ENCODE peak calls at places on chromosome 10, in seven cellular contexts. M is astrocyte of the spinal cord, W is psoas muscle, C is left ventricle myocardium inferior, I is colonic mucosa, N is OCI-LY7, V is lower lobe of right lung. A is an unnamed sample.

GRCh38 chr10:99345350-99345749 is 16.2 kb downstream of the CNNM1 start:
- DNase-seq in M (peak), W (no peak), C (no peak), I (no peak), N (no peak), V (no peak), A (no peak)

GRCh38 chr10:32205666-32206065 is 141.3 kb downstream of the EPC1 start:
- DNase-seq in M (peak), W (no peak), C (no peak), I (no peak), N (no peak), V (no peak), A (no peak)

GRCh38 chr10:63525021-63525420 is 3.8 kb downstream of the REEP3 start:
- DNase-seq in M (no peak), W (no peak), C (no peak), I (no peak), N (no peak), V (no peak), A (no peak)

GRCh38 chr10:101305241-101306230 is 48.4 kb upstream of the BTRC start:
- DNase-seq in M (no peak), W (no peak), C (no peak), I (no peak), N (no peak), V (no peak), A (no peak)

GRCh38 chr10:77500754-77501151 is 136.9 kb downstream of the KCNMA1 start:
- DNase-seq in M (peak), W (no peak), C (no peak), I (no peak), N (no peak), V (no peak), A (no peak)

GRCh38 chr10:3095373-3096139 is 28.2 kb downstream of the PFKP start:
- DNase-seq in M (peak), W (no peak), C (no peak), I (peak), N (no peak), V (no peak), A (no peak)

GRCh38 chr10:77195101-77195500 is 442.5 kb downstream of the KCNMA1 start:
- DNase-seq in M (peak), W (no peak), C (no peak), I (no peak), N (no peak), V (no peak), A (no peak)

GRCh38 chr10:102669206-102670064 is 25.2 kb downstream of the TRIM8 start:
- DNase-seq in M (no peak), W (peak), C (peak), I (no peak), N (peak), V (peak), A (no peak)

GRCh38 chr10:22617516-22617915 is 96.9 kb downstream of the PIP4K2A start:
- DNase-seq in M (no peak), W (no peak), C (no peak), I (no peak), N (peak), V (no peak), A (no peak)

GRCh38 chr10:84590794-84591193 is 262.4 kb downstream of the CCSER2 start:
- DNase-seq in M (no peak), W (no peak), C (peak), I (no peak), N (no peak), V (no peak), A (no peak)

GRCh38 chr10:122850705-122851640 is 5.3 kb upstream of the CUZD1 start:
- DNase-seq in M (peak), W (no peak), C (no peak), I (no peak), N (no peak), V (no peak), A (no peak)

GRCh38 chr10:77478248-77478963 is 159.2 kb downstream of the KCNMA1 start:
- DNase-seq in M (peak), W (no peak), C (no peak), I (no peak), N (no peak), V (no peak), A (no peak)

GRCh38 chr10:85558533-85558932 is 808.1 kb downstream of the GRID1 start:
- DNase-seq in M (no peak), W (no peak), C (no peak), I (no peak), N (no peak), V (no peak), A (no peak)

GRCh38 chr10:31906039-31906438 is 22.6 kb downstream of the ARHGAP12 start:
- DNase-seq in M (no peak), W (no peak), C (no peak), I (no peak), N (no peak), V (no peak), A (no peak)

GRCh38 chr10:110989016-110989415 is 69.6 kb downstream of the SHOC2 start:
- DNase-seq in M (peak), W (no peak), C (no peak), I (no peak), N (no peak), V (no peak), A (no peak)

GRCh38 chr10:26378763-26379361 is 59.3 kb upstream of the APBB1IP start:
- DNase-seq in M (no peak), W (no peak), C (no peak), I (no peak), N (no peak), V (no peak), A (no peak)

GRCh38 chr10:119633538-119634218 is 17.5 kb upstream of the BAG3 start:
- DNase-seq in M (no peak), W (no peak), C (no peak), I (no peak), N (no peak), V (no peak), A (no peak)

GRCh38 chr10:102009801-102010425 is 46.1 kb downstream of the ARMH3 start:
- DNase-seq in M (peak), W (no peak), C (no peak), I (peak), N (peak), V (no peak), A (peak)

GRCh38 chr10:69791812-69792211 is 9.9 kb upstream of the COL13A1 start:
- DNase-seq in M (no peak), W (no peak), C (no peak), I (no peak), N (no peak), V (no peak), A (no peak)

GRCh38 chr10:69787681-69788080 is 14.0 kb upstream of the COL13A1 start:
- DNase-seq in M (no peak), W (peak), C (no peak), I (no peak), N (no peak), V (no peak), A (no peak)

GRCh38 chr10:69792361-69792760 is 9.3 kb upstream of the COL13A1 start:
- DNase-seq in M (no peak), W (no peak), C (no peak), I (no peak), N (no peak), V (no peak), A (no peak)

GRCh38 chr10:69786791-69787190 is 14.9 kb upstream of the COL13A1 start:
- DNase-seq in M (peak), W (no peak), C (no peak), I (no peak), N (peak), V (no peak), A (no peak)

DNA sequence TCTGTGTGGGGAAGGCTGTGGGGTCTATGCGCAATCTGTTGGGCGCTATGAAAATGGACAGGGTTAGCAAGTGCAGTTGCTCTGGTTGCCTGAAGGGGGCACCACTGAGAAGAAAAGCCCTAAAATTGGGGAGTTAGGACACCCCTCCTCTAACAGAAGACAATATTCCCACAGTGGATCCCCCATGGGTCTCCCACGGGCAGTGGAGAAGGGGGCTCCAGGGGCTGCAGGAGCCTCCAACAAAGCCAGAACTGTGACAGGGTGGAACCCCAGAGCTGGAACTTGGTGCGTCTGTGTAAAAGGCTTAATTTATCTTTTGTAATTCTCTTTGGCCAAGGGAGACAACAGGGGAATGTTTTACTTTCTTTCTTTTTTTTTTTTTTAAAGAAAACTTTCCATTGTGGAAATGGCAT is 12.5 kb upstream of the COL13A1 start:
- DNase-seq in M (peak), W (no peak), C (no peak), I (no peak), N (peak), V (no peak), A (no peak)
- TF ChIP-seq CTCF in M (peak), W (no peak), C (peak), I (peak), N (peak), V (peak), A (peak)

GRCh38 chr10:131149111-131149510 is 162.4 kb downstream of the TCERG1L start:
- DNase-seq in M (no peak), W (no peak), C (no peak), I (no peak), N (no peak), V (peak), A (no peak)
- H3K4me3 ChIP-seq in M (no peak), W (no peak), C (no peak), I (no peak), N (no peak), V (no peak), A (no peak)

GRCh38 chr10:14953452-14954000 is 370 bp downstream of the DCLRE1C start:
- DNase-seq in M (peak), W (peak), C (peak), I (peak), N (peak), V (peak), A (no peak)

GRCh38 chr10:14954001-14954770 is at the start of gene DCLRE1C:
- DNase-seq in M (peak), W (peak), C (peak), I (peak), N (peak), V (peak), A (peak)

GRCh38 chr10:14954934-14955333 is 1.0 kb upstream of the DCLRE1C start:
- DNase-seq in M (no peak), W (peak), C (no peak), I (no peak), N (no peak), V (no peak), A (no peak)

GRCh38 chr10:14949291-14949690 is 4.6 kb downstream of the DCLRE1C start:
- DNase-seq in M (no peak), W (no peak), C (no peak), I (no peak), N (no peak), V (no peak), A (no peak)

GRCh38 chr10:14952851-14953451 is 945 bp downstream of the DCLRE1C start:
- DNase-seq in M (no peak), W (no peak), C (no peak), I (no peak), N (peak), V (no peak), A (no peak)
- TF ChIP-seq CTCF in M (peak), W (no peak), C (no peak), I (no peak), N (peak), V (no peak), A (peak)

GRCh38 chr10:30587522-30588031 is 42.0 kb downstream of the LYZL2 start:
- DNase-seq in M (no peak), W (no peak), C (peak), I (peak), N (peak), V (peak), A (peak)

GRCh38 chr10:30580241-30580640 is 49.3 kb downstream of the LYZL2 start:
- DNase-seq in M (no peak), W (no peak), C (no peak), I (no peak), N (no peak), V (no peak), A (no peak)

GRCh38 chr10:30586828-30587227 is 42.7 kb downstream of the LYZL2 start:
- DNase-seq in M (no peak), W (no peak), C (no peak), I (no peak), N (no peak), V (no peak), A (no peak)

GRCh38 chr10:30581779-30582380 is 47.7 kb downstream of the LYZL2 start:
- DNase-seq in M (peak), W (no peak), C (no peak), I (peak), N (peak), V (no peak), A (no peak)

GRCh38 chr10:30583778-30584415 is 45.7 kb downstream of the LYZL2 start:
- DNase-seq in M (peak), W (peak), C (peak), I (peak), N (peak), V (peak), A (peak)
- H3K4me3 ChIP-seq in M (peak), W (peak), C (peak), I (peak), N (peak), V (peak), A (peak)

GRCh38 chr10:89502556-89502955 is 32.8 kb downstream of the SLC16A12 start:
- DNase-seq in M (peak), W (no peak), C (no peak), I (no peak), N (no peak), V (no peak), A (no peak)

GRCh38 chr10:89504691-89505090 is 30.7 kb downstream of the SLC16A12 start:
- DNase-seq in M (no peak), W (no peak), C (no peak), I (no peak), N (no peak), V (no peak), A (no peak)

GRCh38 chr10:89503151-89503550 is 32.2 kb downstream of the SLC16A12 start:
- DNase-seq in M (no peak), W (no peak), C (no peak), I (no peak), N (no peak), V (no peak), A (no peak)

GRCh38 chr10:89503633-89504345 is 31.6 kb downstream of the SLC16A12 start:
- DNase-seq in M (peak), W (no peak), C (no peak), I (no peak), N (no peak), V (no peak), A (no peak)

DNA sequence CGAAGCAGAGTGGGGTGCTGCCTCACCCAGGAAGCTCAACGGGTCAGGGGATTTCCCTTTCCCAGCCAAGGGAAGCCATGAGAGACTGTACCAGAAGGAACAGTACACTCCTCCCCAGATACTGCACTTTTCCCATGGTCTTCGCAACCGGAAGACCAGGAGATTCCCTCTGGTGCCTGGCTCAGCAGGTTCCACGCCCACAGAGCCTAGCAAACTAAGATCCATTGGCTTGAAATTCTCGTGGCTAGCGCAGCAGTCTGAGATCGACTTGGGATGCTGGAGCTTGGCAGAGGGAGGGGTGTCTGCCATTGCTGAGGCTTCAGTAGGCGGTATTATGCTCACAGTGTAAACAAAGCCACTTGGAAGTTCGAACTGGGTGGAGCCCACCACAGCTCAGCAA is 29.8 kb downstream of the SLC16A12 start:
- DNase-seq in M (no peak), W (no peak), C (no peak), I (no peak), N (no peak), V (no peak), A (no peak)
- TF ChIP-seq CTCF in M (no peak), W (no peak), C (no peak), I (no peak), N (no peak), V (no peak), A (no peak)

DNA sequence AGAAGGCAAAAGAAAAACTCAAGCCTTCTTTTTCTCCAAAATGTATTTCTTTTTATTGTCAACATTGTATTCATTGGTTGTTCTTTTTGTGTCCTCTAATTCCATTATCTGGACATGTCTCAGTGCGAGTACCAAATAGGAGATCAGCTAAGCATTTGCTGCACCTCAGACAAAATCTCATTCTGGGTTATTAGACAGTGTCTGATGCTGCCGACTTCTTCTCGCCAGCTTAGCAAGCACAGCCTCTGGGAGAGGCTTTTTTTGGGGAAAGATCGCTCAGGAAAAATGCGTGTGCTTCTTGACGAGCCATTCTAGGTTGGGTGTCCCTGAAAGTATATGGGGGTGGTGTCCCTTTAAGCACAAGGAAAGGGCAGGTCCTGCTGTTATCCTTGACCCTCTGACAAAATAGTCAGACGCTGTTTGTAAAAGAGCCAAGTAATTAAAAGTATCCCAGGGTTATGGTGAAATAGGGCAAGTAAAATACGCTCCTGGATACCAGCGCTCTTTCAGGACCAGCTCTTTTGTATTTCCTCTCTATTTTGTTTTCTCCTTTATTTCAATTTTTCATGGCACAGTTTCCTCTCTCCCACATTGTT is 540.1 kb upstream of the FZD8 start:
- DNase-seq in M (peak), W (no peak), C (no peak), I (no peak), N (no peak), V (no peak), A (no peak)
- H3K4me3 ChIP-seq in M (no peak), W (no peak), C (peak), I (no peak), N (no peak), V (no peak), A (no peak)

GRCh38 chr10:88880287-88881094 is 446 bp downstream of the STAMBPL1 start:
- DNase-seq in M (peak), W (peak), C (peak), I (peak), N (peak), V (peak), A (peak)
- TF ChIP-seq CTCF in M (peak), W (peak), C (peak), I (no peak), N (peak), V (peak), A (peak)

GRCh38 chr10:33245343-33245742 is 89.1 kb downstream of the NRP1 start:
- DNase-seq in M (no peak), W (no peak), C (no peak), I (no peak), N (no peak), V (no peak), A (no peak)

GRCh38 chr10:33249137-33249536 is 85.3 kb downstream of the NRP1 start:
- DNase-seq in M (no peak), W (no peak), C (no peak), I (no peak), N (no peak), V (no peak), A (no peak)

GRCh38 chr10:33247221-33247907 is 87.1 kb downstream of the NRP1 start:
- DNase-seq in M (no peak), W (no peak), C (no peak), I (no peak), N (no peak), V (no peak), A (no peak)

GRCh38 chr10:33249659-33250058 is 84.8 kb downstream of the NRP1 start:
- DNase-seq in M (no peak), W (no peak), C (no peak), I (no peak), N (no peak), V (no peak), A (no peak)

GRCh38 chr10:33248638-33249037 is 85.8 kb downstream of the NRP1 start:
- DNase-seq in M (peak), W (no peak), C (no peak), I (no peak), N (peak), V (no peak), A (no peak)
- H3K4me3 ChIP-seq in M (no peak), W (no peak), C (no peak), I (no peak), N (no peak), V (no peak), A (no peak)

GRCh38 chr10:69828115-69828870 is 26.6 kb downstream of the COL13A1 start:
- DNase-seq in M (no peak), W (no peak), C (no peak), I (no peak), N (no peak), V (no peak), A (no peak)
- TF ChIP-seq CTCF in M (no peak), W (no peak), C (no peak), I (no peak), N (no peak), V (no peak), A (no peak)

DNA sequence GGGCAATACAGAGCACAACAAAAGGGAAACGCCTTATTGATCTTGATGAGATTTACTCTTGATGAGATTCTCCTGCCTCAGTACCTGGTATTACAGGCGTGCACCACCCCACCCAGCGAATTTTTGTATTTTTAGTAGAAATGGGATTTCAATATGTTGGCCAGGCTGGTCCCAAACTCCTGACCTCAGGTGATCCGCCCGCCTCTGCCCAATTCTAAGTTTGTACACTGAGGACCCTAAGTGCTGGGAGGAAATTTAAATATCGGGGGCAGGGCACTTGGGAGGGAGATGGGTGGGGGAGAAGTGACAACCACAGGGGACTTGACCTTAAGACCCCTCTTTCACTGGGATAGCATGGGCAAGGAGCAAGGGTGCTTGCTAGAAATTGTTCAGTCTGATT is 14.1 kb downstream of the HNRNPF start:
- DNase-seq in M (no peak), W (no peak), C (no peak), I (no peak), N (no peak), V (no peak), A (no peak)
- H3K4me3 ChIP-seq in M (no peak), W (peak), C (peak), I (peak), N (peak), V (peak), A (peak)